ENCODE peak calls at places on chromosomes 16 and 17, in six cellular contexts. X is GM23248, L is PC-3, D is GM12878, V is endodermal cell, C is K562. R is an unnamed sample.

GRCh38 chr17:26809033-26809432 is 484.9 kb upstream of the WSB1 start:
- DNase-seq in V (no peak), D (peak; percentile 9), L (no peak), C (no peak), X (no peak), R (no peak)

GRCh38 chr16:104355-104754 is 26.3 kb downstream of the MPG start:
- DNase-seq in L (no peak), X (no peak), C (no peak), D (no peak), V (no peak), R (no peak)

GRCh38 chr17:180380-181212 is 854 bp downstream of the DOC2B start:
- DNase-seq in V (peak; percentile 83), D (no peak), L (no peak), C (no peak), X (peak; percentile 24), R (peak; percentile 33)

GRCh38 chr17:43834106-43834505 is 1.2 kb upstream of the MPP3 start:
- DNase-seq in C (peak; percentile 13), L (peak; percentile 22), D (no peak), V (no peak), X (peak; percentile 56), R (peak; percentile 61)

GRCh38 chr16:77881355-77882003 is 93.1 kb downstream of the VAT1L start:
- DNase-seq in X (peak; percentile 21), L (no peak), C (no peak), V (no peak), D (no peak), R (no peak)

GRCh38 chr17:44967026-44967906 is 837 bp downstream of the C1QL1 start:
- DNase-seq in C (no peak), D (no peak), V (peak; percentile 83), X (no peak), L (no peak), R (no peak)

GRCh38 chr17:74512041-74512440 is 19.2 kb downstream of the CD300LB start:
- DNase-seq in X (peak; percentile 94), C (no peak), L (peak; percentile 83), V (no peak), D (no peak), R (no peak)

GRCh38 chr16:85104821-85105391 is 7.4 kb downstream of the CIBAR2 start:
- DNase-seq in D (peak; percentile 21), C (no peak), L (no peak), X (no peak), V (no peak), R (no peak)

GRCh38 chr16:64823676-64824075 is 298.2 kb downstream of the CDH11 start:
- DNase-seq in V (no peak), D (no peak), L (no peak), X (no peak), C (no peak), R (no peak)

GRCh38 chr17:78154903-78155811 is 9.0 kb downstream of the C17orf99 start:
- DNase-seq in C (no peak), L (no peak), D (peak; percentile 97), V (no peak), X (no peak), R (no peak)

GRCh38 chr16:57578521-57579360 is 36.3 kb downstream of the ADGRG5 start:
- DNase-seq in D (no peak), V (no peak), L (no peak), X (no peak), C (no peak), R (no peak)

GRCh38 chr16:1006781-1007180 is 25.2 kb downstream of the SOX8 start:
- DNase-seq in X (no peak), C (no peak), V (no peak), D (no peak), L (no peak), R (no peak)

GRCh38 chr17:19346351-19347255 is 15.9 kb downstream of the B9D1 start:
- DNase-seq in V (peak; percentile 46), C (peak; percentile 74), L (peak; percentile 82), D (no peak), X (peak; percentile 95), R (peak; percentile 88)

GRCh38 chr16:89606006-89606405 is 7.4 kb upstream of the DPEP1 start:
- DNase-seq in C (no peak), L (no peak), V (no peak), D (no peak), X (no peak), R (no peak)

GRCh38 chr17:48578616-48579560 is 738 bp upstream of the HOXB4 start:
- DNase-seq in C (no peak), L (no peak), X (peak; percentile 44), D (no peak), V (peak; percentile 71), R (no peak)

DNA sequence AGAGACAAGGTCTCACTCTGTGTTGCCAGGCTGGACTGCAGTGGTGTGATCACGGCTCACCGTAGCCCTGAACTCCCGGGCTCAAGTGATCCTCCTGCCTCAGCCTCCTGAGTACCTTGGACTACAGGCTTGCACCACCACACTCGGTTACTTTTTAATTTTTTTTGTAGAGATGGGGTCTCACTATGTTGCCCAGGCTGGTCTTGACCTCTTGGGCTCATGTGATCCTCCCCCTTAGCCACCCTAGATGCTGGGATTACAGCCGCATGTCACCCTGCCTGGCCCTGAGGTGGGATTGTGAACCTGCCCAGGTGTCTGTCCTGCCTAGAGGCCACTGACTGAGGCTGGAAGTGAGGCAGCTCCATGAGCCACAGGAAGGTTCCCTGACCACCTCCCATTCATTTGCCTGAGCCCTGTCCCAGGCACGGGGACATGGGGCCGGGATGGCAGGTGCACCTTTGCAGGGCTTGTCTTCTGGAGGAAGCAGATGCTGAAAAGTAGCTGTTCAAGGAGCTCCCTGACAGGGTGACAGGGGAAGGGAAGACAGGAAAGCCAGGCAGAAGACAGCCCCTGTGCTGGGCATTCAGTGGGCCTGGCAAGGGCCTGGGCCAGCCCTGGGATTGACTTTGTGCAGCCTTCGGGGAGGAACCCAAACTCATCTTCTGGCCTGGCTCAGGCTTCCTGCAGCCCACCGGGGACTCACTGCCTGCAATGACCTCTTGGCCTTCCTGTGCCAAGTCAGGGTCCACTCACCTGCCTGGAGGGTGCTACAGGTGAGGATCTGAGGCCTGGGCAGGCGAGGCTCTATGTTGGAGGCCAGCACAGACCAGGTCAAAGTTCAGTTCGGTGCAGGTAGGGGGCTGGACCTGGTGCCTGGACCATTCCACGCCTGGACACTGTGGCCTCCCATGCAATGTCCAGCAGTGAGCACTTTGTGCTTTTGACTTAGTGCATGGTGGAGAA is 8.1 kb upstream of the NOTUM start:
- DNase-seq in V (peak; percentile 42), D (no peak), X (no peak), L (no peak), C (no peak), R (no peak)
- H3K9ac ChIP-seq in V (no peak overlapping the region), D (no peak overlapping the region), X (no peak overlapping the region), L (no peak overlapping the region), C (peak overlapping the region; percentile 71), R (no peak overlapping the region)

GRCh38 chr16:50602531-50603205 is 54.5 kb downstream of the NKD1 start:
- DNase-seq in X (no peak), V (no peak), D (no peak), C (no peak), L (peak; percentile 58), R (no peak)
- H3K4me1 ChIP-seq in X (peaks cover 5% of the 10 kb centered on the region), V (no peaks in the 10 kb centered on the region), D (peaks cover 3% of the 10 kb centered on the region), C (no peaks in the 10 kb centered on the region), L (peaks cover 5% of the 10 kb centered on the region), R (peaks cover 19% of the 10 kb centered on the region)

DNA sequence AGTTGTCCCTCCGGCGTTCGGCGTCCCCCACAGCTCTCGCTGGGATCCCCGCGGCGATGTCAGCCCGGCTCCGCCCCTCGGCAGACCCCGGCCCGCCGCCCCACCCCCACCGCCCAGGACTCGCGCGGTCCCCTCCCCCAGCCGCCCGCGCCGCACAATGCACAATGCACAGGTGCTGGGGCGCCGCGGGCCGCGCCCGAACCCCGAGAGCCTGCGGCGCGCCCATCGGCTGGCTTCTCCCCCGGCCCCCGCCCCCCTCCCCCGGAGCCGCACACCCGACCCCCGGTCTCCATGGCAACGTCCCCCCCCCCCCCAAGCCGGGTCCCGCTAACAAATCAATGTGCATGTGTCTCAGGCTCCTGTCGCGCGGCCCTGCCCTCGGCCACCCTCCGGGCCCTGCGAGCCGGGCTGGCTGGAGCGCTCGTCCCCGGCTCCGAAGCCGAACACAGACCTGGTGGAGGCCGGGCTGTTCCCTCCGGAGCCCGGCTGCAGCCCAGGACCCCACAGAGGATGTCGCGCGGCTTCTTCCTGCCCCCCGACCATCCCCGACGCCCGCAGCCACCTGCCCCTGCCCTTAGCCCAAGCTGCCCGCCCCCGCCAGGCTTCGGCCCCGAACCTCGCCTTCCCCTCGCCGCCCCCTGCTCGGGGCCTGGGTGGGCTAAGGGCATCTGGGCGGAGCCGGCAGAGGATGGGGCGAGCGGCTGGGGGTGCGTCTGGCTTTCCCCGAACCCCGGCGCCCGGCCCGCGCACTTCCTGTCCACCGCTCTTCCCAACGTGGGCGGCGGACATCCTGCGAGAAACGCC is 817 bp upstream of the CBX8 start:
- DNase-seq in C (peak; percentile 68), V (peak; percentile 91), D (no peak), L (no peak), X (peak; percentile 40), R (peak; percentile 38)
- H3K27me3 ChIP-seq in C (no peaks in the 10 kb centered on the region), V (peaks cover 90% of the 10 kb centered on the region), D (peaks cover 37% of the 10 kb centered on the region), L (peaks cover 51% of the 10 kb centered on the region), X (peaks cover 49% of the 10 kb centered on the region), R (peaks cover 42% of the 10 kb centered on the region)

DNA sequence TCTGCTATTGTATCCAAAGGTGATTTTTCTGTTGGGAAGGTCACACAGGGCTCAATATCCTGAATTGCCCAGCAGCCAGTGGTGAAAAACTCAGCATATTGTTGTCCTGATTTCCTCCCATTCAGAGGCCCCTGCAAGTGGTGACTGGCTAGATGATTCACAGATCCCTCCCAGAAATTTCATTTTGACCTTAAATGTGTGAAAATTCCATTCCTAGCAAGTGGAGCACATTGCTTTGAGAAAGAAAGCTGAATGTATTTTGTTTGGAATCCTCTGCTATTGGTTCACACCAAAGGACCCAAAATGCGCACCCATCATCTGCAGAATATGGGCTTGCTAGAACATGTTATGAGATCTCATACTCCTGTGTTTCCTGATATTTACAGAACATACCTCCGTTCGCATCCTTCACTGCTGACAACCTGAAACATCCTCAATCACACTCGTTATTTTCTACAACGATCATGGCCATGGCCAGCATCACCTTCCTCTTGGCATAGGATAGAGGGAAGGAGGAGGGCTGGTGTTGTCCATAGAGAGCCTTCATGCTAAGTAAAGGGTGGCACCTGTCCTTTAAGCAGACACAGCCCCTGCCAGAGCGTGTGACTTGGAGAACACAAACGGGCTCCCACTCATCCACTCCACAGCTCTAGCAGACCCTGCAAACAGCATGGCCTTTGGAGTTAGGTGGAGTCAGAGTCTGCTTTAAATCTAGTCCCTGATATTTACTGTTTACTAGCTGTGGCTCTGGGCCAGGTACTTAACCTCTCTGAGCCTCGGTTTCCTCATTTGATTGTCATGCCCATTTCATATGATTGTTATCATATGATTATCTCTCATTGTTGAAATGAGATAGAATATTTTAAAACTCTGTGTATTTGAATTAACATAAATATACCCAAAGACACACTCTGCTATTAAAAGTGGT is 30.4 kb upstream of the NFAT5 start:
- DNase-seq in C (no peak), L (no peak), X (peak; percentile 85), D (no peak), V (peak; percentile 56), R (peak; percentile 62)
- H3K9ac ChIP-seq in C (no peak overlapping the region), L (no peak overlapping the region), X (no peak overlapping the region), D (no peak overlapping the region), V (no peak overlapping the region), R (no peak overlapping the region)

DNA sequence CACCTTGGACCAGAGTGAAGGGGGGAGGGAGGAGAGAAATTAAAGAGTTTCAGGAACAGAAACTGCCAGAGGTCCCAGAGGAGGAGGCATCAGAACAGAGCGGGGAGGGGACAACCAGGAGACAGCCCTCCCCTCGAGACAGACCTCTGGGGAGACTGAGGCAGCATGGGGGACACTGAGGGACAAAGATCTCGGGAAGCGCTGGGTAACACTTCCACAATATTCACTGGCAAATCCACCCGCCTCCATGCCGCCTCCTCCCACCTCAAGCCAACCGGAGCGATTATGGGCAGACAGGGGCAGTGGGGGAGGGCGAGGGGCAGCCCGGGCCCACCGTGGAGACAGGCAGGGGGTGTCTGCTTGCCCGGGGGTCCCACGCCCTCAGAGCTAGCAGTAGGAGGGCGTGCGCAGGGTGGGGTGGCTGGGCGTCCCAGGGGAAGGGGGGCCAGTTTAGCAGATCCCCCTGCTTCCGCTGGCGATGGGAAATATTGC is 1.2 kb downstream of the PCGF2 start:
- DNase-seq in C (no peak), X (peak; percentile 41), L (no peak), V (peak; percentile 72), D (no peak), R (peak; percentile 42)
- H3K4me1 ChIP-seq in C (peaks cover 56% of the 10 kb centered on the region), X (peaks cover 23% of the 10 kb centered on the region), L (peaks cover 18% of the 10 kb centered on the region), V (peaks cover 5% of the 10 kb centered on the region), D (peaks cover 35% of the 10 kb centered on the region), R (peaks cover 45% of the 10 kb centered on the region)